ENCODE peak calls at places on chromosomes 11 and 22, in five cellular contexts. H is HepG2, G is HCT116, X is SK-N-SH, M is GM12878. B is an unnamed sample. For H3K27me3, the result is how much of the 10 kb centered on the place peaks cover.

GRCh38 chr22:23113067-23113846 is 28.5 kb downstream of the RSPH14 start:
- DNase-seq in H (no peak), G (no peak), X (peak), M (no peak), B (no peak)

GRCh38 chr11:106585061-106585460 is 433.2 kb downstream of the GUCY1A2 start:
- DNase-seq in H (peak), G (no peak), X (peak), M (no peak), B (no peak)

GRCh38 chr11:19546325-19546724 is 166.3 kb upstream of the NAV2 start:
- DNase-seq in H (no peak), G (no peak), X (no peak), M (no peak), B (no peak)

GRCh38 chr11:126172596-126173038 is 38.8 kb downstream of the RPUSD4 start:
- DNase-seq in H (no peak), G (no peak), X (no peak), M (no peak), B (peak)

GRCh38 chr22:23677701-23677995 is 13.2 kb upstream of the RGL4 start:
- DNase-seq in H (no peak), G (no peak), X (no peak), M (no peak), B (no peak)

GRCh38 chr22:46774456-46775363 is 12.3 kb downstream of the TBC1D22A start:
- DNase-seq in H (no peak), G (no peak), X (no peak), M (no peak), B (no peak)

GRCh38 chr11:32527776-32528175 is 55.9 kb upstream of the EIF3M start:
- DNase-seq in H (no peak), G (no peak), X (no peak), M (no peak), B (no peak)

GRCh38 chr11:120773501-120774031 is 250.3 kb upstream of the TBCEL start:
- DNase-seq in H (no peak), G (no peak), X (no peak), M (peak), B (no peak)

GRCh38 chr22:18076060-18076497 is 1.7 kb upstream of the PEX26 start:
- DNase-seq in H (peak), G (peak), X (peak), M (no peak), B (peak)

GRCh38 chr11:46446343-46446751 is 54.8 kb upstream of the CHRM4 start:
- DNase-seq in H (no peak), G (no peak), X (no peak), M (no peak), B (no peak)

GRCh38 chr11:41613321-41613720 is 153.9 kb upstream of the LRRC4C start:
- DNase-seq in H (no peak), G (no peak), X (no peak), M (no peak), B (no peak)

GRCh38 chr22:23306438-23306921 is 126.2 kb downstream of the BCR start:
- DNase-seq in H (no peak), G (no peak), X (no peak), M (no peak), B (no peak)

GRCh38 chr22:29079218-29079901 is 6.5 kb downstream of the KREMEN1 start:
- DNase-seq in H (no peak), G (no peak), X (no peak), M (no peak), B (no peak)

GRCh38 chr11:73493838-73494598 is 103.9 kb downstream of the FAM168A start:
- DNase-seq in H (peak), G (peak), X (no peak), M (no peak), B (no peak)

GRCh38 chr22:48391820-48392219 is 1435.9 kb downstream of the BRD1 start:
- DNase-seq in H (no peak), G (no peak), X (no peak), M (no peak), B (no peak)
- H3K27me3 ChIP-seq in H (under half), G (under half), X (under half), M (under half), B (under half)

GRCh38 chr11:3221408-3222002 is 2.9 kb upstream of the MRGPRG start:
- DNase-seq in H (no peak), G (no peak), X (peak), M (no peak), B (no peak)
- TF ChIP-seq REST in H (no peak), G (no peak), X (no peak), M (no peak), B (no peak)

GRCh38 chr11:2724653-2725366 is 25.0 kb upstream of the KCNQ1OT1 start:
- DNase-seq in H (no peak), G (no peak), X (no peak), M (no peak), B (no peak)

GRCh38 chr11:2724114-2724513 is 24.3 kb upstream of the KCNQ1OT1 start:
- DNase-seq in H (no peak), G (no peak), X (no peak), M (no peak), B (no peak)

GRCh38 chr11:2721163-2721935 is 21.6 kb upstream of the KCNQ1OT1 start:
- DNase-seq in H (no peak), G (no peak), X (no peak), M (no peak), B (no peak)

GRCh38 chr11:2725367-2726300 is 25.8 kb upstream of the KCNQ1OT1 start:
- DNase-seq in H (peak), G (no peak), X (no peak), M (no peak), B (no peak)

DNA sequence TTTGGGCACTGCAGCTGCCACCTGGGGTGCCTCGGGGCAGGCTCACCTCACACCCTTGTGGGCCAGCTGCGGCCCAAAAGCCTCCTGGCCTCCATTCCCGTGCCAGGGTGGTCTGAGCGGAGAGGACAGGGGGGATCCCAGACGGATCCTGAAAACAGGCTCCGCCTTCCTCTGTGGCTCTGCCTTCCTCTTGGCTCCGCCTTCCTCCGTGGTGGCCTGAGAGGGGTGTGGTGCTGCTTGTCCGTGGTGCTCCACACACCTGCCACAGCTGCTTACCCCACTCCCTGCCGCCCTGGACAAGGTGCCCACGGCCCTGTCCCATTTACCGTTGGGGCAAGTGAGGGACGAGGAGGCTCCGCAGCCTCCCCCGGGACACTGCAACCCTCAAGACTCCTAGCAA is 23.2 kb upstream of the KCNQ1OT1 start:
- DNase-seq in H (no peak), G (no peak), X (no peak), M (no peak), B (no peak)
- H3K27me3 ChIP-seq in H (under half), G (under half), X (under half), M (under half), B (under half)

DNA sequence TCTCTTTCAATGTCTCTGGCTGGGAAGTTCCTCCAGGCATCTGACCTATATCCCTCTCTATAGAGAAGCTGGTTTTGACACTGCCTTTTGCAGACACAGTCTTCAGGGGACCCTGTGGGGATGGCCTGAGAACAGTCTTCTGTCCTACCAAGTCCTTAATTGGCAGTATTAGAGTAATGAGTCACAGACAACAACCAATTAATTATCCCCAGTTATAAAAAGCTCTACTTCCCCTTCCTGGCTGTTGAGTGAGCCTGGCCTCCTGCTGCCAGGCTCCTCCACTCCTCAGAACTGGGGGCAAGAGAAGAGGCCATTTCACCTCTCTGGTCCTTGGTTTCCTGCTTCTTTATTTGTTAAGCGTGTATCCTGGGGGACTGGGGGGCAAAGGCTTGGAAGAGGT is 41.2 kb upstream of the KLHL35 start:
- DNase-seq in H (no peak), G (no peak), X (no peak), M (no peak), B (peak)
- TF ChIP-seq REST in H (no peak), G (no peak), X (no peak), M (no peak), B (no peak)

GRCh38 chr22:49023161-49023878 is 804.4 kb downstream of the BRD1 start:
- DNase-seq in H (no peak), G (no peak), X (no peak), M (no peak), B (no peak)
- H3K27me3 ChIP-seq in H (half or more), G (under half), X (under half), M (under half), B (under half)

B was measured in HL-60.